ENCODE peak calls at places on chromosomes 16 and 17, in nine cellular contexts. T is Jurkat, Clone E6-1; Z is GM20000; Q is A549; I is left cardiac atrium; V is NCI-H510A treated with DMSO at 0.1 percent for 48 hours; P is tibial nerve; W is renal cortical epithelial cell; A is nucleus accumbens. U is an unnamed sample.

GRCh38 chr17:39791296-39791992 is 53.7 kb downstream of the GRB7 start:
- DNase-seq in T (no peak), Z (no peak), Q (no peak), I (no peak), V (no peak), P (no peak), W (no peak), A (no peak), U (peak)

GRCh38 chr16:75727221-75727620 is 931 bp upstream of the CPHXL start:
- DNase-seq in T (no peak), Z (no peak), Q (no peak), I (no peak), V (no peak), P (no peak), W (no peak), A (no peak), U (no peak)

GRCh38 chr16:78163772-78164391 is 64.4 kb downstream of the WWOX start:
- DNase-seq in T (no peak), Z (no peak), Q (no peak), I (no peak), V (peak), P (no peak), W (no peak), A (no peak), U (no peak)

GRCh38 chr17:43217614-43218087 is 6.0 kb downstream of the TMEM106A start:
- DNase-seq in T (peak), Z (no peak), Q (no peak), I (no peak), V (no peak), P (no peak), W (no peak), A (no peak), U (no peak)

GRCh38 chr16:75460441-75460840 is 4.0 kb downstream of the TMEM170A start:
- DNase-seq in T (no peak), Z (no peak), Q (no peak), I (no peak), V (no peak), P (no peak), W (no peak), A (no peak), U (no peak)

GRCh38 chr16:31706318-31706717 is 167.3 kb upstream of the ZNF267 start:
- DNase-seq in T (no peak), Z (no peak), Q (no peak), I (no peak), V (no peak), P (no peak), W (no peak), A (no peak), U (no peak)

GRCh38 chr16:29663020-29663828 is at the start of gene SPN:
- DNase-seq in T (peak), Z (peak), Q (no peak), I (no peak), V (no peak), P (no peak), W (no peak), A (no peak), U (no peak)

GRCh38 chr17:68437979-68438877 is 19.1 kb downstream of the WIPI1 start:
- DNase-seq in T (peak), Z (peak), Q (no peak), I (peak), V (peak), P (no peak), W (no peak), A (no peak), U (peak)

GRCh38 chr16:55294129-55294528 is 29.9 kb upstream of the IRX6 start:
- DNase-seq in T (no peak), Z (no peak), Q (no peak), I (no peak), V (no peak), P (no peak), W (no peak), A (no peak), U (no peak)

GRCh38 chr17:49508061-49508865 is 13.2 kb downstream of the NGFR start:
- DNase-seq in T (no peak), Z (no peak), Q (peak), I (peak), V (no peak), P (no peak), W (peak), A (no peak), U (peak)

U was measured in NCI-H69.